ENCODE peak calls at places on chromosomes 6 and 20, in four cellular contexts. U, S, O and F are unnamed samples. For H3K4me1, the result is how much of the 10 kb centered on the place peaks cover.

GRCh38 chr6:168088161-168089106 is 9.4 kb upstream of the FRMD1 start:
- DNase-seq in U (peak), S (peak), O (peak), F (no peak)

GRCh38 chr6:169230923-169231789 is 22.5 kb downstream of the THBS2 start:
- DNase-seq in U (no peak), S (no peak), O (no peak), F (no peak)

GRCh38 chr6:166908812-166909211 is 47.5 kb downstream of the RNASET2 start:
- DNase-seq in U (no peak), S (no peak), O (no peak), F (no peak)

GRCh38 chr6:17431581-17431980 is 38.2 kb downstream of the CAP2 start:
- DNase-seq in U (peak), S (no peak), O (no peak), F (no peak)

GRCh38 chr6:6942826-6943225 is 164.9 kb upstream of the RREB1 start:
- DNase-seq in U (peak), S (peak), O (peak), F (no peak)

GRCh38 chr6:27478141-27478705 is 5.3 kb upstream of the ZNF184 start:
- DNase-seq in U (peak), S (peak), O (no peak), F (no peak)

GRCh38 chr6:43712590-43712989 is 25.0 kb upstream of the MRPS18A start:
- DNase-seq in U (no peak), S (no peak), O (peak), F (no peak)

GRCh38 chr20:53748821-53749402 is 155.3 kb upstream of the ZNF217 start:
- DNase-seq in U (peak), S (no peak), O (no peak), F (no peak)

GRCh38 chr20:4740774-4741431 is 19.2 kb downstream of the PRND start:
- DNase-seq in U (peak), S (peak), O (peak), F (no peak)

GRCh38 chr20:63830821-63831593 is at the start of gene ZBTB46:
- DNase-seq in U (peak), S (peak), O (peak), F (peak)

GRCh38 chr6:166478782-166479592 is 96.2 kb upstream of the MPC1 start:
- DNase-seq in U (no peak), S (no peak), O (peak), F (no peak)

GRCh38 chr20:39429716-39430115 is 467.6 kb downstream of the DHX35 start:
- DNase-seq in U (no peak), S (peak), O (no peak), F (no peak)

GRCh38 chr6:16836186-16836981 is 75.1 kb upstream of the ATXN1 start:
- DNase-seq in U (peak), S (peak), O (no peak), F (no peak)

DNA sequence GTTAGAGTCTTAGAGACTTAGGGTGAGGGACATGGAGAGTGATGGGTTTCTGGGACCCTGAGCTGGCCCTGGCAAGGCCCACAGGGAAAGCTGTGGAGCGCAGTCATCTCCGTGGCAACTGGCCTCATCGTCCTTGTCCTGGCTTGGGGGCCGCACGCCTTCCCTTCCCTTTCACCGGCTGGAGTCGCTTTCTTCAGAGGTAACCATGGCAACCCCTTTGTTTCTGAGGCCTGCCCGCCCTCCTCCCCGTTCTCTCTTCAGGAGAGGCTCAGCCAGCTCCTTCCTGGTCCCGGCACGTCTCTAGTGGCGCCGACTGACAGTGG is 1.7 kb upstream of the OSBPL2 start:
- DNase-seq in U (no peak), S (no peak), O (no peak), F (no peak)
- H3K4me1 ChIP-seq in U (under half), S (under half), O (half or more), F (under half)

GRCh38 chr6:132512342-132512637 is 626 bp downstream of the STX7 start:
- DNase-seq in U (no peak), S (no peak), O (no peak), F (no peak)

GRCh38 chr6:132511836-132512230 is 1.1 kb downstream of the STX7 start:
- DNase-seq in U (no peak), S (no peak), O (no peak), F (no peak)

GRCh38 chr6:132512638-132513632 is at the start of gene STX7:
- DNase-seq in U (peak), S (peak), O (peak), F (peak)

GRCh38 chr6:132515386-132515785 is 2.5 kb upstream of the STX7 start:
- DNase-seq in U (peak), S (no peak), O (no peak), F (no peak)

GRCh38 chr6:132513821-132514545 is 1.1 kb upstream of the STX7 start:
- DNase-seq in U (peak), S (no peak), O (no peak), F (no peak)
- H3K4me3 ChIP-seq in U (no peak), S (peak), O (peak), F (no peak)

DNA sequence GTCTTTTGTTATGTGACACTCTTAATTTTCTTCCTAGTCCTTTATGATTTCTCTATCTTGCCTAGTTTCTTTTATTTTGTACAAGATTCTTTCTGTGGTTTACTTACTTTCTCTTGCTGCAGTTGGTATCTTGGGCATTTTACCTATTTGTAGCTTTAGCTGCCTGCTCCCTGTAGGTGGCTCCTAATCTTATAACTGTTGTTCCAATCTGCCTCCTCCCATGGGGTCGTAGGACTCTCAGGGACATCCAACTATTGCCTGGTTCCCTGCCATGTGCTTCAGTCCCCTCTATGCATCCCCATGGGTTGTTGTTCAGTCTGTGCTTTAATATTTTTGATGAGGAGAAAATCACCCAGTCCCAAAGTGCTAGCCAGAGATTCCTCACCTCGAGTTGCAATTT is 31.4 kb downstream of the RIN2 start:
- DNase-seq in U (no peak), S (no peak), O (no peak), F (no peak)
- H3K4me1 ChIP-seq in U (under half), S (under half), O (half or more), F (under half)

GRCh38 chr6:142899101-142899760 is 45.7 kb downstream of the HIVEP2 start:
- DNase-seq in U (no peak), S (no peak), O (no peak), F (no peak)

GRCh38 chr6:142901616-142902015 is 43.4 kb downstream of the HIVEP2 start:
- DNase-seq in U (no peak), S (no peak), O (no peak), F (no peak)

GRCh38 chr6:142900467-142900961 is 44.5 kb downstream of the HIVEP2 start:
- DNase-seq in U (peak), S (peak), O (no peak), F (no peak)

GRCh38 chr6:142903806-142904205 is 41.2 kb downstream of the HIVEP2 start:
- DNase-seq in U (peak), S (no peak), O (no peak), F (no peak)

GRCh38 chr6:142902636-142903053 is 42.3 kb downstream of the HIVEP2 start:
- DNase-seq in U (peak), S (peak), O (peak), F (no peak)
- H3K4me3 ChIP-seq in U (peak), S (no peak), O (no peak), F (no peak)

GRCh38 chr20:49701916-49702315 is 11.8 kb downstream of the B4GALT5 start:
- DNase-seq in U (no peak), S (no peak), O (no peak), F (no peak)

GRCh38 chr20:49705358-49705757 is 8.3 kb downstream of the B4GALT5 start:
- DNase-seq in U (no peak), S (no peak), O (no peak), F (no peak)

GRCh38 chr20:49706548-49707517 is 6.8 kb downstream of the B4GALT5 start:
- DNase-seq in U (no peak), S (no peak), O (no peak), F (no peak)

GRCh38 chr20:49701313-49701731 is 12.4 kb downstream of the B4GALT5 start:
- DNase-seq in U (peak), S (no peak), O (no peak), F (no peak)

GRCh38 chr20:49704932-49705336 is 8.7 kb downstream of the B4GALT5 start:
- DNase-seq in U (no peak), S (no peak), O (no peak), F (no peak)
- H3K4me1 ChIP-seq in U (under half), S (under half), O (half or more), F (under half)

GRCh38 chr6:36677059-36677749 is 1.3 kb upstream of the CDKN1A start:
- DNase-seq in U (peak), S (no peak), O (no peak), F (peak)
- H3K4me3 ChIP-seq in U (peak), S (peak), O (peak), F (no peak)

GRCh38 chr6:100518588-100518987 is 53.9 kb upstream of the SIM1 start:
- DNase-seq in U (no peak), S (no peak), O (no peak), F (no peak)
- H3K4me1 ChIP-seq in U (under half), S (under half), O (under half), F (under half)

DNA sequence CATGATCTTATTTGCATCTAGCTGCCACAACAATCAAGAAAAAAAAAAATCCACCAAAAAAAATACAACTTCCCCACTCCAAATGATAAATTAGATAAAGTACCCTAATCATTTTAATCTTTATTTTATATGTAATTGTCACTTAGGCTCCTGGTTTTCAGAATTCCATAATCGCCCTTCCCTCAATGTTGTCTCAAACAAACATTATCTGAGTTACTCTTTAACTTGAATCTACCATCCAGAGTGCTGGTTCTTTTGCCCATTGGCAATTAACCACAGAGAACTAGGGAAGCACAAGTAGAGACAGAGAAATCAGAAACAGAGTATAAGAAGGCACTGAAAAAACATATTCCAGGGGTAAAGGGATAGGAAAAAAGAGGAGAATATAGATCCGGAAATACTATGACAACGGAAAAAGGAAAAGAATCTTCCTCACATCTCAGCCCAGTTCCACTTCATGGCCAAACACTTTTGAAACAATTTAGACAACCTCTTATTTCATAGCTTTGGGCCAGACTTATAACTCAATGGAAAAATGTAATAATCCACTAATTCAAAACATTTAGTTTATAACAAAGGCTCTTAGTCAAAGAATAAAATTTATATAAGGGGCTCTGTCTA is 861 bp upstream of the NHSL1 start:
- DNase-seq in U (no peak), S (no peak), O (no peak), F (no peak)
- H3K4me3 ChIP-seq in U (no peak), S (no peak), O (no peak), F (no peak)